ENCODE peak calls at places on chromosomes 11 and 22, in six cellular contexts. One of them, this sample, is unnamed.

GRCh38 chr11:76602431-76602861 is 68.1 kb downstream of the LRRC32 start:
- DNase-seq in H1: peak
- DNase-seq in IMR-90: peak
- DNase-seq in SK-N-SH: peak
- DNase-seq in HCT116: no peak
- DNase-seq in HepG2: no peak
- DNase-seq in this sample: no peak

GRCh38 chr22:50269573-50270301 is 443 bp downstream of the MAPK11 start:
- DNase-seq in H1: no peak
- DNase-seq in IMR-90: peak
- DNase-seq in SK-N-SH: peak
- DNase-seq in HCT116: no peak
- DNase-seq in HepG2: no peak
- DNase-seq in this sample: no peak

GRCh38 chr11:6357222-6357621 is 33.1 kb upstream of the SMPD1 start:
- DNase-seq in H1: no peak
- DNase-seq in IMR-90: peak
- DNase-seq in SK-N-SH: no peak
- DNase-seq in HCT116: peak
- DNase-seq in HepG2: no peak
- DNase-seq in this sample: peak

GRCh38 chr11:128929991-128930390 is 12.7 kb downstream of the TP53AIP1 start:
- DNase-seq in H1: no peak
- DNase-seq in IMR-90: peak
- DNase-seq in SK-N-SH: no peak
- DNase-seq in HCT116: no peak
- DNase-seq in HepG2: no peak
- DNase-seq in this sample: no peak

GRCh38 chr22:37025500-37026070 is 6.0 kb downstream of the MPST start:
- DNase-seq in H1: no peak
- DNase-seq in IMR-90: no peak
- DNase-seq in SK-N-SH: no peak
- DNase-seq in HCT116: no peak
- DNase-seq in HepG2: no peak
- DNase-seq in this sample: no peak

GRCh38 chr22:20276468-20276867 is 8.3 kb upstream of the RTN4R start:
- DNase-seq in H1: no peak
- DNase-seq in IMR-90: no peak
- DNase-seq in SK-N-SH: no peak
- DNase-seq in HCT116: no peak
- DNase-seq in HepG2: no peak
- DNase-seq in this sample: no peak

GRCh38 chr22:28822930-28823481 is 22.6 kb upstream of the XBP1 start:
- DNase-seq in H1: no peak
- DNase-seq in IMR-90: no peak
- DNase-seq in SK-N-SH: no peak
- DNase-seq in HCT116: no peak
- DNase-seq in HepG2: peak
- DNase-seq in this sample: no peak

GRCh38 chr11:6693342-6694228 is 10.4 kb upstream of the MRPL17 start:
- DNase-seq in H1: no peak
- DNase-seq in IMR-90: peak
- DNase-seq in SK-N-SH: no peak
- DNase-seq in HCT116: peak
- DNase-seq in HepG2: no peak
- DNase-seq in this sample: no peak

GRCh38 chr11:1852885-1853284 is at the start of gene LSP1:
- DNase-seq in H1: no peak
- DNase-seq in IMR-90: no peak
- DNase-seq in SK-N-SH: no peak
- DNase-seq in HCT116: no peak
- DNase-seq in HepG2: no peak
- DNase-seq in this sample: no peak

GRCh38 chr11:7587712-7588111 is 73.9 kb downstream of the PPFIBP2 start:
- DNase-seq in H1: no peak
- DNase-seq in IMR-90: no peak
- DNase-seq in SK-N-SH: no peak
- DNase-seq in HCT116: no peak
- DNase-seq in HepG2: no peak
- DNase-seq in this sample: no peak

GRCh38 chr11:2580444-2581050 is 119.2 kb downstream of the KCNQ1OT1 start:
- DNase-seq in H1: peak
- DNase-seq in IMR-90: no peak
- DNase-seq in SK-N-SH: peak
- DNase-seq in HCT116: no peak
- DNase-seq in HepG2: no peak
- DNase-seq in this sample: no peak

GRCh38 chr11:119599864-119600593 is 129.0 kb downstream of the NECTIN1 start:
- DNase-seq in H1: no peak
- DNase-seq in IMR-90: peak
- DNase-seq in SK-N-SH: no peak
- DNase-seq in HCT116: no peak
- DNase-seq in HepG2: no peak
- DNase-seq in this sample: no peak

GRCh38 chr11:75288846-75289760 is 48.5 kb downstream of the TPBGL start:
- DNase-seq in H1: no peak
- DNase-seq in IMR-90: no peak
- DNase-seq in SK-N-SH: no peak
- DNase-seq in HCT116: no peak
- DNase-seq in HepG2: no peak
- DNase-seq in this sample: no peak

GRCh38 chr11:8192016-8192895 is 23.4 kb upstream of the RIC3 start:
- DNase-seq in H1: peak
- DNase-seq in IMR-90: peak
- DNase-seq in SK-N-SH: peak
- DNase-seq in HCT116: peak
- DNase-seq in HepG2: peak
- DNase-seq in this sample: peak

GRCh38 chr22:32800158-32800557 is 1.3 kb upstream of the TIMP3 start:
- DNase-seq in H1: no peak
- DNase-seq in IMR-90: no peak
- DNase-seq in SK-N-SH: no peak
- DNase-seq in HCT116: no peak
- DNase-seq in HepG2: no peak
- DNase-seq in this sample: no peak

GRCh38 chr22:18146389-18146753 is 3.6 kb upstream of the USP18 start:
- DNase-seq in H1: no peak
- DNase-seq in IMR-90: no peak
- DNase-seq in SK-N-SH: no peak
- DNase-seq in HCT116: no peak
- DNase-seq in HepG2: no peak
- DNase-seq in this sample: no peak

GRCh38 chr11:27120211-27120610 is 79.6 kb downstream of the BBOX1 start:
- DNase-seq in H1: no peak
- DNase-seq in IMR-90: no peak
- DNase-seq in SK-N-SH: no peak
- DNase-seq in HCT116: no peak
- DNase-seq in HepG2: no peak
- DNase-seq in this sample: no peak

GRCh38 chr11:122655527-122656072 is at the start of gene UBASH3B:
- DNase-seq in H1: peak
- DNase-seq in IMR-90: peak
- DNase-seq in SK-N-SH: peak
- DNase-seq in HCT116: peak
- DNase-seq in HepG2: peak
- DNase-seq in this sample: peak

GRCh38 chr11:33835143-33835878 is 56.6 kb downstream of the LMO2 start:
- DNase-seq in H1: no peak
- DNase-seq in IMR-90: peak
- DNase-seq in SK-N-SH: peak
- DNase-seq in HCT116: peak
- DNase-seq in HepG2: peak
- DNase-seq in this sample: peak
- TF ChIP-seq RAD21 in H1: no peak
- TF ChIP-seq RAD21 in IMR-90: peak
- TF ChIP-seq RAD21 in SK-N-SH: peak
- TF ChIP-seq RAD21 in HCT116: peak
- TF ChIP-seq RAD21 in HepG2: no peak
- TF ChIP-seq RAD21 in this sample: peak

GRCh38 chr11:11786234-11786633 is 55.5 kb upstream of the USP47 start:
- DNase-seq in H1: no peak
- DNase-seq in IMR-90: no peak
- DNase-seq in SK-N-SH: no peak
- DNase-seq in HCT116: no peak
- DNase-seq in HepG2: no peak
- DNase-seq in this sample: no peak

GRCh38 chr11:11787305-11788066 is 54.3 kb upstream of the USP47 start:
- DNase-seq in H1: peak
- DNase-seq in IMR-90: peak
- DNase-seq in SK-N-SH: peak
- DNase-seq in HCT116: peak
- DNase-seq in HepG2: peak
- DNase-seq in this sample: peak

GRCh38 chr11:11788067-11788710 is 53.6 kb upstream of the USP47 start:
- DNase-seq in H1: no peak
- DNase-seq in IMR-90: no peak
- DNase-seq in SK-N-SH: no peak
- DNase-seq in HCT116: no peak
- DNase-seq in HepG2: no peak
- DNase-seq in this sample: no peak

GRCh38 chr11:11789735-11790369 is 51.9 kb upstream of the USP47 start:
- DNase-seq in H1: no peak
- DNase-seq in IMR-90: peak
- DNase-seq in SK-N-SH: peak
- DNase-seq in HCT116: no peak
- DNase-seq in HepG2: no peak
- DNase-seq in this sample: peak

GRCh38 chr11:11786771-11787170 is 55.0 kb upstream of the USP47 start:
- DNase-seq in H1: no peak
- DNase-seq in IMR-90: peak
- DNase-seq in SK-N-SH: no peak
- DNase-seq in HCT116: no peak
- DNase-seq in HepG2: no peak
- DNase-seq in this sample: peak
- TF ChIP-seq RAD21 in H1: peak
- TF ChIP-seq RAD21 in IMR-90: peak
- TF ChIP-seq RAD21 in SK-N-SH: peak
- TF ChIP-seq RAD21 in HCT116: peak
- TF ChIP-seq RAD21 in HepG2: no peak
- TF ChIP-seq RAD21 in this sample: peak

GRCh38 chr11:102836290-102836875 is 7.0 kb downstream of the MMP3 start:
- DNase-seq in H1: no peak
- DNase-seq in IMR-90: peak
- DNase-seq in SK-N-SH: no peak
- DNase-seq in HCT116: no peak
- DNase-seq in HepG2: no peak
- DNase-seq in this sample: no peak
- TF ChIP-seq RAD21 in H1: no peak
- TF ChIP-seq RAD21 in IMR-90: no peak
- TF ChIP-seq RAD21 in SK-N-SH: no peak
- TF ChIP-seq RAD21 in HCT116: no peak
- TF ChIP-seq RAD21 in HepG2: no peak
- TF ChIP-seq RAD21 in this sample: no peak

GRCh38 chr11:22976146-22976545 is 115.9 kb upstream of the CCDC179 start:
- DNase-seq in H1: no peak
- DNase-seq in IMR-90: peak
- DNase-seq in SK-N-SH: no peak
- DNase-seq in HCT116: no peak
- DNase-seq in HepG2: no peak
- DNase-seq in this sample: no peak
- TF ChIP-seq RAD21 in H1: no peak
- TF ChIP-seq RAD21 in IMR-90: no peak
- TF ChIP-seq RAD21 in SK-N-SH: no peak
- TF ChIP-seq RAD21 in HCT116: no peak
- TF ChIP-seq RAD21 in HepG2: no peak
- TF ChIP-seq RAD21 in this sample: no peak

GRCh38 chr11:64802370-64803162 is 448 bp downstream of the MAP4K2 start:
- DNase-seq in H1: peak
- DNase-seq in IMR-90: no peak
- DNase-seq in SK-N-SH: peak
- DNase-seq in HCT116: no peak
- DNase-seq in HepG2: no peak
- DNase-seq in this sample: no peak
- TF ChIP-seq RAD21 in H1: no peak
- TF ChIP-seq RAD21 in IMR-90: no peak
- TF ChIP-seq RAD21 in SK-N-SH: no peak
- TF ChIP-seq RAD21 in HCT116: no peak
- TF ChIP-seq RAD21 in HepG2: no peak
- TF ChIP-seq RAD21 in this sample: no peak

DNA sequence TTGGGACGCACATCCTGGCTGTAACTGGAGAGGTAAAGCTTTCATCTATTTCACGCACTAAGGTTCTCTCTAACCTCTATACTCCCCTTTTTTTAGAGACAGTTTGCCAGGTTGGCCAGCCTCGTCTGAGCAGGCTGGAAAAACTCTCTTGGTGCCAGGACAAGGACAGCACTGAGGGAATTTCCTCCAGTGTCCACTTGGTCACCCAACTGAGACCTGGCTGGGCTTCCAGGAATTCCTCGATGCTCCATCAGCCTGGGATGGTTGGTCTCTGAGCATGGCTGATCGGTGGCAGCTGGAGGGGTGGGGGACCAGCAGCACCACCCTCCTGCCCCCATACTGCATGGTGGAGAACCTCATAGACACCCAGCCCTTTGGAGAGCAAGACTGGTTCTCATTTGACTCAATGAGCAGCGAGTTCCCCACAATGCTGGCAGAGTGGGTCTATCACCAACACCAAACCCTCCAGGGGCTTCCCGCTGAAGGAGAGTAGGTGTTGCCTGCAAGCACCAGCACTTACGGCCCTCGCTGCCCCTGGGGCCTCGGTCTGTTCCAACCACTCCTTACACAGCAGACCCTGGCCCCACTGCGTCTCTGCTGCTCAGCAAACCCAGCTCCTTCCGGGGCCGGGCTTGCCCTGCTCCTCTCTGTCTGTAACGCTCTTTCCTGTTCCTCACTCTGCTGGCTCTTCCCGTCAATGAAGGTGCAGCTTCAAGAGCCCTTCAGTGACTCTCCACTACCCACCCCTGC is 122.2 kb downstream of the ST3GAL4 start:
- DNase-seq in H1: no peak
- DNase-seq in IMR-90: no peak
- DNase-seq in SK-N-SH: no peak
- DNase-seq in HCT116: no peak
- DNase-seq in HepG2: no peak
- DNase-seq in this sample: no peak
- TF ChIP-seq RAD21 in H1: no peak
- TF ChIP-seq RAD21 in IMR-90: no peak
- TF ChIP-seq RAD21 in SK-N-SH: no peak
- TF ChIP-seq RAD21 in HCT116: no peak
- TF ChIP-seq RAD21 in HepG2: no peak
- TF ChIP-seq RAD21 in this sample: no peak

DNA sequence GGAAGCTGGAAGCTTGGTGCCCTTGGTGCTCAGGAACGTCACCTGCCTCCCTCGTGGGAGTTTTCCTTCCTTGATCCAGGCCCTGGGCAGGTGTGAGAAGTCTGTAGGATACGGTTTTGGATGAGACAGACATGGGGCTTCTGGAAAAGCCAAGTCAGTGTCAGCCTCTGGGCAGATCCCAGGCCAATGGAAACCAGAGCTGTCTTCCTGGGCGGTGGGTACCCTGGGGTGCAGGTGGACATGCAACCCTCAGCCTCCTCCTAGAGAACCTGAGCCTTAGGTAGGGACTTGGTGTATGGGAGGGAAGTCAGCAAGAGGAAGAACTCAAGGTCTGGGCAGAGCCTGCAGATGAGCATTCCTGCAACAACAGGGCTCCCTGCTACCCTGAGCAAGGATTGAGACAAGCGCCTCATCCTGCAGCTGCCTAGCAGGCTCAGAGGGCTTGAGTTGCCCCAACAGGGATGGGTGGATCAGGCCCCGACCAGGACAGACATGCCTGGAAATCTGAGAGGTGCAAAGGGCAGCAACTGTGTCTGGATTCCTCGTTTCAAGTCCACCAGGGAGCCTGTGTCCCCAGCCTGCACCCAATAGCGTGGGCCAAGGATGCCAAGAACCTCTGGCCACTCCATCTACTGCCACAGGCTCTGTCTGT is 37.6 kb upstream of the SYT13 start:
- DNase-seq in H1: peak
- DNase-seq in IMR-90: no peak
- DNase-seq in SK-N-SH: no peak
- DNase-seq in HCT116: no peak
- DNase-seq in HepG2: no peak
- DNase-seq in this sample: no peak
- TF ChIP-seq RAD21 in H1: no peak
- TF ChIP-seq RAD21 in IMR-90: no peak
- TF ChIP-seq RAD21 in SK-N-SH: no peak
- TF ChIP-seq RAD21 in HCT116: no peak
- TF ChIP-seq RAD21 in HepG2: no peak
- TF ChIP-seq RAD21 in this sample: no peak

This sample was measured in A549.